ENCODE peak calls at places on chromosomes 16 and 17, in ten cellular contexts. F, V, T, A, E, Q, J, M, G and Y are unnamed samples.

GRCh38 chr16:1998360-1998835 is 8.6 kb downstream of the SYNGR3 start:
- DNase-seq in M (no peak), T (no peak), E (no peak), V (no peak), Q (no peak), G (no peak), F (no peak), J (no peak), A (no peak), Y (no peak)

GRCh38 chr16:5025171-5025632 is 8.5 kb downstream of the NAGPA start:
- DNase-seq in G (peak), A (no peak), F (peak), T (no peak), E (no peak), M (no peak), Q (peak), V (no peak), J (no peak), Y (peak)

GRCh38 chr16:14398014-14398717 is 231.9 kb downstream of the PARN start:
- DNase-seq in J (no peak), F (no peak), G (peak), M (no peak), T (no peak), V (no peak), E (no peak), A (no peak), Q (no peak), Y (no peak)

GRCh38 chr16:59887856-59888255 is 1153.7 kb upstream of the GOT2 start:
- DNase-seq in G (no peak), E (no peak), J (no peak), Q (no peak), M (no peak), F (no peak), V (no peak), A (no peak), T (no peak), Y (no peak)

GRCh38 chr17:56976941-56977570 is 875 bp upstream of the SCPEP1 start:
- DNase-seq in F (no peak), T (no peak), J (peak), E (no peak), M (no peak), A (no peak), V (no peak), G (no peak), Q (no peak), Y (no peak)

GRCh38 chr17:49359990-49360795 is 1.9 kb downstream of the ZNF652 start:
- DNase-seq in J (peak), E (no peak), M (no peak), Q (no peak), F (no peak), G (no peak), T (no peak), V (no peak), A (no peak), Y (no peak)

GRCh38 chr16:82672676-82673075 is 45.9 kb downstream of the CDH13 start:
- DNase-seq in A (no peak), G (peak), E (no peak), Q (no peak), J (no peak), F (no peak), V (no peak), M (no peak), T (no peak), Y (no peak)

GRCh38 chr16:58614212-58614611 is 15.4 kb downstream of the CNOT1 start:
- DNase-seq in A (no peak), V (no peak), Q (no peak), J (peak), F (no peak), G (no peak), M (peak), T (no peak), E (no peak), Y (no peak)

GRCh38 chr17:28500712-28501379 is 5.3 kb upstream of the FOXN1 start:
- DNase-seq in E (no peak), G (no peak), T (no peak), M (no peak), V (no peak), A (no peak), F (no peak), Q (no peak), J (no peak), Y (no peak)

GRCh38 chr16:51155199-51155607 is 4.1 kb upstream of the SALL1 start:
- DNase-seq in E (no peak), T (no peak), Q (peak), A (no peak), J (no peak), V (no peak), M (no peak), F (no peak), G (no peak), Y (no peak)

GRCh38 chr17:55233840-55234239 is 30.9 kb upstream of the HLF start:
- DNase-seq in T (no peak), G (peak), F (no peak), M (no peak), V (no peak), A (no peak), Q (no peak), J (no peak), E (no peak), Y (no peak)

GRCh38 chr16:67166883-67167168 is 2.3 kb downstream of the HSF4 start:
- DNase-seq in V (no peak), E (no peak), Q (no peak), J (no peak), M (no peak), T (no peak), G (no peak), A (no peak), F (no peak), Y (no peak)

GRCh38 chr16:89193021-89193575 is 7.2 kb downstream of the SLC22A31 start:
- DNase-seq in M (peak), G (no peak), T (no peak), V (no peak), E (peak), Q (peak), A (no peak), J (peak), F (peak), Y (peak)

GRCh38 chr17:16371742-16372141 is 9.1 kb upstream of the UBB start:
- DNase-seq in V (no peak), E (no peak), G (no peak), F (no peak), A (no peak), M (no peak), T (no peak), J (peak), Q (peak), Y (no peak)

GRCh38 chr16:86306046-86306644 is 204.2 kb upstream of the FOXF1 start:
- DNase-seq in G (no peak), J (peak), A (no peak), M (no peak), T (no peak), Q (no peak), E (no peak), V (no peak), F (no peak), Y (no peak)